ENCODE peak calls at places on chromosomes 12 and 14, in ten cellular contexts. J is NCI-H2107; C is stimulated activated effector memory CD8-positive, alpha-beta T cell treated with anti-CD3 and anti-CD28 coated beads, Interleukin-12 subunit alpha, Interleukin-12 subunit beta, amount 100 ng/mL, for 72 hours; X is fibroblast of the aortic adventitia; I is neural crest cell; Y is left ventricle myocardium inferior; K is NCI-H1105; U is 8988T; G is NCI-H510A treated with DMSO at 0.1 percent for 48 hours; D is NCI-H524. M is an unnamed sample.
A peak's percentile ranks its signal among the peaks of the same experiment; 100 is the strongest.

GRCh38 chr12:89574736-89575208 is 48.9 kb upstream of the POC1B start:
- DNase-seq in J (no peak), C (no peak), X (peak; percentile 57), I (no peak), Y (no peak), K (no peak), U (no peak), G (no peak), D (no peak), M (no peak)

GRCh38 chr12:6267007-6267721 is 43.3 kb upstream of the PLEKHG6 start:
- DNase-seq in J (peak; percentile 10), C (peak; percentile 77), X (no peak), I (no peak), Y (no peak), K (peak; percentile 41), U (no peak), G (no peak), D (no peak), M (no peak)

GRCh38 chr14:104291123-104292000 is 153.0 kb downstream of the KIF26A start:
- DNase-seq in J (no peak), C (no peak), X (no peak), I (no peak), Y (peak; percentile 12), K (no peak), U (no peak), G (peak; percentile 58), D (no peak), M (peak; percentile 66)

GRCh38 chr12:60257063-60257462 is 661.2 kb downstream of the SLC16A7 start:
- DNase-seq in J (no peak), C (no peak), X (peak; percentile 88), I (no peak), Y (no peak), K (no peak), U (no peak), G (no peak), D (no peak), M (no peak)

GRCh38 chr14:86777950-86778602 is 1214.9 kb downstream of the GALC start:
- DNase-seq in J (no peak), C (no peak), X (peak; percentile 85), I (no peak), Y (no peak), K (no peak), U (no peak), G (no peak), D (no peak), M (no peak)

GRCh38 chr14:104706733-104707628 is 17.0 kb upstream of the ADSS1 start:
- DNase-seq in J (no peak), C (no peak), X (no peak), I (no peak), Y (no peak), K (no peak), U (peak; percentile 79), G (no peak), D (no peak), M (no peak)

GRCh38 chr12:6141048-6141447 is 16.6 kb upstream of the VWF start:
- DNase-seq in J (no peak), C (no peak), X (no peak), I (no peak), Y (no peak), K (no peak), U (no peak), G (no peak), D (no peak), M (no peak)

GRCh38 chr14:72801841-72802587 is 91.9 kb downstream of the DPF3 start:
- DNase-seq in J (no peak), C (no peak), X (peak; percentile 12), I (no peak), Y (no peak), K (no peak), U (no peak), G (no peak), D (no peak), M (no peak)

GRCh38 chr12:47983541-47984115 is 20.2 kb downstream of the TMEM106C start:
- DNase-seq in J (no peak), C (no peak), X (no peak), I (no peak), Y (no peak), K (no peak), U (no peak), G (no peak), D (no peak), M (no peak)

GRCh38 chr14:104086661-104087461 is 1.4 kb downstream of the ASPG start:
- DNase-seq in J (no peak), C (no peak), X (no peak), I (no peak), Y (peak; percentile 51), K (no peak), U (no peak), G (no peak), D (peak; percentile 62), M (no peak)

GRCh38 chr12:15534322-15534721 is 212.0 kb downstream of the PTPRO start:
- DNase-seq in J (no peak), C (peak; percentile 52), X (peak; percentile 38), I (no peak), Y (no peak), K (no peak), U (no peak), G (no peak), D (no peak), M (no peak)

M was measured in NT2/D1.